ENCODE peak calls at places on chromosomes 3 and 15, in six cellular contexts. Y is cardiac fibroblast, H is fibroblast of pulmonary artery, K is PC-3, C is keratinocyte, W is left lung. F is an unnamed sample.

GRCh38 chr3:121574449-121574848 is 6.7 kb downstream of the ARGFX start:
- DNase-seq in Y (peak), H (peak), K (peak), C (peak), W (no peak), F (peak)

GRCh38 chr3:151431940-151432339 is 28.9 kb downstream of the IGSF10 start:
- DNase-seq in Y (peak), H (peak), K (peak), C (peak), W (no peak), F (peak)

GRCh38 chr3:157477441-157477840 is 25.8 kb downstream of the VEPH1 start:
- DNase-seq in Y (peak), H (no peak), K (no peak), C (no peak), W (no peak), F (peak)

GRCh38 chr15:98231696-98232440 is 271.4 kb downstream of the ARRDC4 start:
- DNase-seq in Y (peak), H (peak), K (no peak), C (no peak), W (no peak), F (no peak)

GRCh38 chr15:91853968-91854943 is 748 bp downstream of the SLCO3A1 start:
- DNase-seq in Y (no peak), H (peak), K (no peak), C (no peak), W (peak), F (no peak)

GRCh38 chr3:42747581-42747980 is 25.5 kb downstream of the CCDC13 start:
- DNase-seq in Y (no peak), H (no peak), K (no peak), C (no peak), W (peak), F (no peak)

GRCh38 chr3:194995334-194995733 is 275.6 kb downstream of the XXYLT1 start:
- DNase-seq in Y (no peak), H (no peak), K (no peak), C (no peak), W (no peak), F (no peak)

GRCh38 chr15:98604983-98605382 is 43.4 kb upstream of the IGF1R start:
- DNase-seq in Y (no peak), H (no peak), K (no peak), C (no peak), W (no peak), F (no peak)

GRCh38 chr3:77693147-77693546 is 653.2 kb downstream of the ROBO2 start:
- DNase-seq in Y (no peak), H (no peak), K (no peak), C (no peak), W (no peak), F (no peak)

DNA sequence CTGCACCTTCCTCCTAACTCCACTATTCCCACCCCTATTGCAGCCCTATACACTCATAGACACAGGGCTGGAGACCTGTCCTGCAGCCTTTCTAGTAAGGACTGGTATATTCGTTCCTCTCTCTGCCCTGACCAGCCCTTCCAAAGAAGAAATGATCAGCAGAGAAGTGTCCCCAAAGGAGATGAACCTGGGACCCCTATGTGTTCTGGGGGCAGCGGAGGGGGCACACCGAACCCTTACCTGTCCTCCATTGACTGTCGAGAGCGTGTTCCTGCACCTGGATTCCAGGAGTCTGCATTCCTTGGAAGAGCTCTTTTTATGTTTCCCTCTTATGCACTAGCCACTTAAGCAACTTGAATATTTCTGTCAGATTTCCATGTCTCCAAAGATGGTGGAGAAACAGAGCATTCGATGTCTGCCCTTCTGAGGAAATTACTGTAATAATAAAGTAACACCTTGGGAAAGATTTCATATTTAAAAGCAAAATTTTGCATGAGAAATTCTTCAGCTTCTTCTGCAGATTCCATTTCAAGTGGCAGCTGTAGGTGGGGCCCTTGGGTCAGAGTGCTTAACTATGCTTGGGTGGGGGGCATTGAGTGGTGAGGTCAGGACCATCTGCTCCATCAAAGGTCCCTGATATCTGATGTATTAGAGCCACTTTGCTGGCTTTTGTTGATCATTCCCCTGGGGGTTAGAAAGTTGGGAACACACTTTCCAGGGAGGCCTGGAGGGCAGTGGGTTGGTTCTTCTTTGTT is 6.3 kb downstream of the EPHB1 start:
- DNase-seq in Y (no peak), H (no peak), K (no peak), C (no peak), W (no peak), F (no peak)
- H3K4me3 ChIP-seq in Y (no peak), H (no peak), K (no peak), C (no peak), W (no peak), F (no peak)

GRCh38 chr3:57692404-57693191 is at the start of gene DENND6A:
- DNase-seq in Y (peak), H (peak), K (peak), C (peak), W (peak), F (peak)
- TF ChIP-seq CTCF in Y (no peak), H (no peak), K (no peak), C (no peak), W (no peak), F (no peak)

GRCh38 chr3:120094776-120095225 is 554 bp upstream of the GSK3B start:
- DNase-seq in Y (no peak), H (peak), K (peak), C (peak), W (peak), F (peak)
- H3K4me3 ChIP-seq in Y (peak), H (peak), K (peak), C (peak), W (peak), F (peak)

DNA sequence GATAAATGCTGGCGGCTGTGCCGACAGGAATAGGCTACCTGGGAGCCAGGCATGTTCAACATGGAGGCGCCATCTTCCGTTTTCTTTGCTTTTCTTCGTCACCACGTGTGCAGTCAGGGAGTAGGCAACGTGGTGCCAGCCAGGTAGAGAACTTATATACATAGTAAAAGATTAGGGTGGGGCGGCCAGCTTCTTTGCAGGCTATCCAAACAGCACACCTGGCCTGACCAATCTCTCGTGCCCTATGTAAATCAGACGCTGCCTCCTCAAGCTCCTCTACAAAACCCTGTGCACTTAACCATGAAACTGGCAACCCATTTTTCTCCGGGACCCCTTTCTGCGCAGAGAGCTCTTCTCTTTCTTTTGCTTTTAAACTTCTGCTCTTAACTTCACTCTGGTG is 28.6 kb upstream of the OR5K4 start:
- DNase-seq in Y (no peak), H (no peak), K (peak), C (no peak), W (no peak), F (no peak)
- TF ChIP-seq CTCF in Y (no peak), H (no peak), K (no peak), C (no peak), W (no peak), F (no peak)

DNA sequence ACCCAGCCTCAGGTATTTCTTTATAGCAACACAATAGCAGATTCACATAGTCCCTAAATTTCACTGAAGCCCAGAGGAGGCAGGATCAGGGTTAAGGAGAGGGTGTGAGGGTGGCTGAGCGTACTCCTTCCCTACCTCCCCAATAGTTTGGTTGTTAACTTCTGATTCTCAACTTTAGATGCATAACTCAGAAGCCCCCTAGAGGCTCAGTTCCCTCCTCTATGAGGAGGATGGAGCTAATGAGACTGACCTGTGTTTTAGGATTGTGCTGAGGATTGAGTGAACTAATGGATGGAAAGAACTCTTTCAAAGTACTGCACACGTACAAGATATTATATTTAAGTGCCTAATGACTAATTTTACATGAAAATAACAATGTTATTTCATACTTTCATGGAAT is 249.3 kb upstream of the SOX14 start:
- DNase-seq in Y (no peak), H (no peak), K (no peak), C (no peak), W (no peak), F (no peak)
- H3K4me3 ChIP-seq in Y (no peak), H (no peak), K (no peak), C (no peak), W (no peak), F (no peak)

DNA sequence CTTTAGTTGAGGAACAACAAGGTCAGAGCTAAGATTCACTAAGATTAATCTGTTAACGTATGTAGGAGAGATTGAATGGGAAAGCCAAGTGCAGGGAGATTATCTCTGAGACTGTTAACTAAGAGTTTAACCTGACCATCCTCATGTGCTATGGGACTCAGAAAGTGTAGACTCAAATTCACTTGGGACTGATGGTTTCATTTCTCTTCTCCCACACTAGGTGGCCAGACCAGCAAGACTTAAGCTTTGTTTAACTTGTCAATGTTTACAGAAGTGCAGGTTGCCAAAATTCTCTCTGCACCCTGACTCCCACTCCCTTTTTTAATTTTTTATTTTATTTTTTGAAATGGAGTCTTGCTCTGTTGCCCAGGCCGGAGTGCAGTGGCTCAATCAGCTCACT is 6.3 kb upstream of the HEXA start:
- DNase-seq in Y (no peak), H (peak), K (peak), C (no peak), W (no peak), F (no peak)
- TF ChIP-seq CTCF in Y (peak), H (peak), K (peak), C (no peak), W (no peak), F (peak)

GRCh38 chr15:75029378-75030022 is 6.1 kb downstream of the PPCDC start:
- DNase-seq in Y (peak), H (peak), K (peak), C (peak), W (peak), F (peak)
- H3K4me3 ChIP-seq in Y (peak), H (peak), K (no peak), C (peak), W (no peak), F (peak)

DNA sequence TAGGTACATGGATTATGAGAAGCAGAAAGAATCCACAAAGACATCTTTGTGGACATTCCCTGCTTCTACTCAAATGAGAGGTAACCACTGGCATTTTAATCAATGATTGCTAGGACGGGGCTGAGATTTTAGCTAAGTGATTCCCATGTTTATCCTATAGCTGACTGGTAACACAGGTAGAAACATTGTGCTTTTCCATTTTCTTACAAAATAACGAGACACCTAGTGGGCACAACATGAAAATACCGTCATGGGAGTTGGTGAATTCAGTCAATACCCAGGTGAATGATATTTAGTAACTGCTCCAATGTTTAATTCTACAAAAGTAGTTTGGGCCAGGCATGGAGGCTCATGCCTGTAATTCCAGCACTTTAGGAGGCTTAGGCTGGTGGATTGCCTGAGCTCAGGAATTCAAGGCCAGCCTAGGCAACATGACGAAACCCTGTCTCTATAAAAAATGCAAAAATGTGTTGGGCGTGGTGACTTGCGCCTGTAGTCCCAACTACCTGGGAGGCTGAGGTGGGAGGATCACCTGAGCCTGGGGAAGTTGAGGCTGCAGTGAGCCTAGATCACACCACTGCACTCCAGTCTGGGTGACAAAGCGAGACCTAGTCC is 37.2 kb upstream of the DENND4A start:
- DNase-seq in Y (peak), H (peak), K (peak), C (no peak), W (no peak), F (peak)
- TF ChIP-seq CTCF in Y (peak), H (peak), K (peak), C (no peak), W (peak), F (peak)

DNA sequence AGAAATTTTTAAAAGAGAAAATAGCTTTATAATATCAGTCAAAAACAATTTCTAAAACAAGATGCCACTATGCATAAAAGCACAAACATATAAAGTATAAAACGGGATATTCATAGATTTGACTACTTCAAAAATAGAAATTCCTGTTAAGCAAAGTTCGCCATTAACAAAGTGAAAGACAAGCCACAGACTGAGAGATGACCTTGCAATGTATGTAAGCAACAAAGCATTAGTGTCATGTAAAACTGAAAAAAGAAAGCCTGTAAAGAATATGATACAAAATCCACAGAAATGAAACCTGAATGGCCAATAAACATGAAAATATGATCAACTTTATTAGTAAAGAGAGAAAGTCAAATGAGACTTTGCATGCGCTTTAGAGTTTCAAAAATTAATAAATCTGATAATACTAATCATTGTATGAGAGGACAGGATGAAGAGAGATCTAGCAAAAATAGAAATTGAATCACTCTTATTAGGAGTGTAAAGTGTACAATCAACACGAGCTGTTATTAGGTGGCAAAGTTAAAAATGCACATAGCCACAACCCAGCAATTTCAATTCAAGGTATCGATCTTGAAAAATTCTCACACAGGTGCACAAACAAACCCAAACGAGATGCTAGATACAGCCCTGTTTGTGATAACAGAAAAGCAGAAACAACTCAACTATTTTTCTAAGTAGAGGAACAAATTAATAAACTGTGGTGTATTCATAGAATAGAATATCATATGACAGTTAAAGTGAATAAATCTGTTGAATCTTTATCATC is 173.6 kb downstream of the MECOM start:
- DNase-seq in Y (no peak), H (no peak), K (no peak), C (no peak), W (no peak), F (no peak)
- H3K4me3 ChIP-seq in Y (no peak), H (no peak), K (no peak), C (no peak), W (no peak), F (no peak)

GRCh38 chr3:100776097-100776729 is 66.9 kb downstream of the TFG start:
- DNase-seq in Y (no peak), H (no peak), K (no peak), C (no peak), W (no peak), F (no peak)

GRCh38 chr3:100779475-100779874 is 70.2 kb downstream of the TFG start:
- DNase-seq in Y (no peak), H (no peak), K (peak), C (no peak), W (no peak), F (no peak)

GRCh38 chr3:100777271-100777670 is 68.0 kb downstream of the TFG start:
- DNase-seq in Y (peak), H (no peak), K (peak), C (no peak), W (no peak), F (no peak)

GRCh38 chr3:100775669-100776068 is 66.4 kb downstream of the TFG start:
- DNase-seq in Y (no peak), H (no peak), K (no peak), C (no peak), W (no peak), F (no peak)

GRCh38 chr3:100776736-100777135 is 67.4 kb downstream of the TFG start:
- DNase-seq in Y (peak), H (no peak), K (no peak), C (no peak), W (no peak), F (no peak)
- TF ChIP-seq CTCF in Y (no peak), H (no peak), K (peak), C (peak), W (no peak), F (no peak)